ENCODE peak calls at places on chromosomes 16 and 17, in four cellular contexts. H is mucosa of descending colon, X is IMR-90, U is A549. O is an unnamed sample.

GRCh38 chr17:49898547-49899490 is 51.0 kb upstream of the TAC4 start:
- DNase-seq in H (peak), X (no peak), U (peak), O (no peak)

GRCh38 chr17:82463391-82463790 is 4.8 kb downstream of the NARF start:
- DNase-seq in H (no peak), X (no peak), U (no peak), O (no peak)

GRCh38 chr16:5056347-5056746 is 9.4 kb downstream of the C16orf89 start:
- DNase-seq in H (peak), X (no peak), U (no peak), O (peak)

GRCh38 chr16:47734987-47735594 is 274.0 kb downstream of the PHKB start:
- DNase-seq in H (peak), X (no peak), U (no peak), O (no peak)

GRCh38 chr16:26645629-26646028 is 421.1 kb upstream of the C16orf82 start:
- DNase-seq in H (peak), X (no peak), U (no peak), O (no peak)

GRCh38 chr17:77651983-77652382 is 306.5 kb upstream of the TNRC6C start:
- DNase-seq in H (no peak), X (no peak), U (no peak), O (peak)

GRCh38 chr17:29076087-29076486 is 33.1 kb downstream of the PIPOX start:
- DNase-seq in H (no peak), X (no peak), U (no peak), O (no peak)

GRCh38 chr17:47957591-47958490 is at the start of gene PRR15L:
- DNase-seq in H (peak), X (no peak), U (no peak), O (no peak)

GRCh38 chr17:60825351-60825750 is 147.7 kb downstream of the BCAS3 start:
- DNase-seq in H (no peak), X (no peak), U (no peak), O (no peak)

GRCh38 chr17:69450857-69451410 is 36.4 kb downstream of the MAP2K6 start:
- DNase-seq in H (no peak), X (no peak), U (no peak), O (no peak)

GRCh38 chr17:15000661-15001060 is 264.5 kb downstream of the PMP22 start:
- DNase-seq in H (no peak), X (no peak), U (no peak), O (no peak)

GRCh38 chr17:57955183-57955952 is at the start of gene CUEDC1:
- DNase-seq in H (peak), X (peak), U (peak), O (no peak)

GRCh38 chr17:76139261-76139752 is 1.7 kb downstream of the FOXJ1 start:
- DNase-seq in H (no peak), X (no peak), U (no peak), O (peak)

GRCh38 chr16:24051125-24051524 is 205.0 kb upstream of the CACNG3 start:
- DNase-seq in H (no peak), X (no peak), U (no peak), O (no peak)

GRCh38 chr16:84461504-84462295 is 42.8 kb downstream of the MEAK7 start:
- DNase-seq in H (no peak), X (no peak), U (no peak), O (peak)

GRCh38 chr17:3935140-3935542 is 18.9 kb upstream of the P2RX1 start:
- DNase-seq in H (peak), X (peak), U (peak), O (no peak)

GRCh38 chr17:50660887-50661345 is 26.2 kb downstream of the ABCC3 start:
- DNase-seq in H (no peak), X (no peak), U (no peak), O (no peak)

GRCh38 chr17:11736613-11737289 is 138.5 kb downstream of the DNAH9 start:
- DNase-seq in H (no peak), X (no peak), U (no peak), O (no peak)

GRCh38 chr16:74635303-74635702 is 28.4 kb upstream of the GLG1 start:
- DNase-seq in H (no peak), X (no peak), U (no peak), O (no peak)

GRCh38 chr16:86078121-86078600 is 179.2 kb downstream of the IRF8 start:
- DNase-seq in H (peak), X (no peak), U (no peak), O (peak)

GRCh38 chr16:25023541-25023940 is 8.4 kb upstream of the ARHGAP17 start:
- DNase-seq in H (no peak), X (no peak), U (no peak), O (no peak)

GRCh38 chr17:42459256-42459982 is 741 bp downstream of the ATP6V0A1 start:
- DNase-seq in H (peak), X (peak), U (peak), O (no peak)

GRCh38 chr16:27383511-27384243 is 18.3 kb upstream of the IL21R start:
- DNase-seq in H (no peak), X (no peak), U (no peak), O (no peak)

GRCh38 chr17:6456914-6457687 is 12.8 kb downstream of the PIMREG start:
- DNase-seq in H (peak), X (peak), U (peak), O (no peak)

GRCh38 chr17:10337976-10338375 is 34.8 kb downstream of the MYH13 start:
- DNase-seq in H (no peak), X (peak), U (no peak), O (no peak)

GRCh38 chr17:26809033-26809432 is 484.9 kb upstream of the WSB1 start:
- DNase-seq in H (no peak), X (peak), U (no peak), O (no peak)

GRCh38 chr16:50516890-50517289 is 31.3 kb upstream of the NKD1 start:
- DNase-seq in H (no peak), X (no peak), U (no peak), O (no peak)

DNA sequence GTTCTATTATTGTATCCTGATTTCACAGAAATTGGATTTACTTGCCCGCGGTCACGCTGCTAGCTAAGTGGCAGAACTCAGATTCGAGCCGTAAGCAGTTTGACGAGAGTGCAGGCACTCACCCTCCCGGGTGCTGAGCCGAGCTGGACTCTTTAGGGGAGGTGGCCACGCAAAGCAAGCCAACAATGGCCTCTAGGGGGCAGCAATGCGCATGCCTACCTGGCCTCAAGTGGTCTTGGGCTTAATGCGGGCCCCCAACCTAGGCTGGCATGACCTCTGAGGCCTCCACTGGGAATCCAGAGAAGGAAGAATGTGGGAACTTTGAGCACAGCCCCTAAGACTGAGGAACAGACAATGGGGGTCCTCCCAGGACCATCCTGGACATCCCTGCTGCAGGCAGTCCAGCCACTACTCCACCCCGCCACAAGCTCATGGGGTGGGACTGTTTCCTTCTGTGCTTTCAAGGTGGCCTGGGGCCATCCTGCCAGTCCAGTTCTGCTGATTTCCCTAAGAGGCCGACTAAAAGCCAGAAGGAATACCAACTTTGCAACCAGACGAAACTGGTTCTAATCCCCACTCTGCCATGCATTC is 276.5 kb downstream of the XYLT1 start:
- DNase-seq in H (peak), X (peak), U (no peak), O (no peak)
- TF ChIP-seq CTCF in H (peak), X (peak), U (peak), O (peak)

GRCh38 chr16:69485816-69486215 is 61.4 kb downstream of the CYB5B start:
- DNase-seq in H (no peak), X (no peak), U (no peak), O (no peak)
- TF ChIP-seq CTCF in H (no peak), X (no peak), U (no peak), O (no peak)

DNA sequence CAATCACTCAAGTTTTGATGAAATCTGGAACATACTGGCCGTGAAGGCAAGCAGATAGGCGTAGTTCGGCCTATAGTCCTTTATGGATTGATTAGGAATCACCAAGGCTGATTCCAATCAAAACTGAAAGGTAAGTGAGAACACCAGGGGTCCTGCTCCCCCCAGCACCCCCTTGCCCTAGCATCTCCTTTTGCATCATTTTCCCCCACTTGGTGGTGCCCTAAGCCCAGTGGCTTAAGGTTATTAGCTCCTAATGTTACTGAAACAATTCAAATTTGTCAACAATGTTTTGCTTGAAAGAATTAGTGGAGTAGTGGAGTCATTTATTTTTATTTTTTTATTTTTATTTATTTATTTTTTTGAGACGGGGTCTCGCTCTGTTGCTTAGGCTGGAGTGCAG is 4.9 kb downstream of the SLFN14 start:
- DNase-seq in H (no peak), X (no peak), U (no peak), O (no peak)
- TF ChIP-seq CTCF in H (no peak), X (peak), U (peak), O (peak)

GRCh38 chr16:704552-705380 is 835 bp downstream of the FBXL16 start:
- DNase-seq in H (no peak), X (no peak), U (no peak), O (no peak)
- TF ChIP-seq CTCF in H (no peak), X (no peak), U (no peak), O (no peak)

GRCh38 chr17:9125722-9126121 is 104.4 kb downstream of the NTN1 start:
- DNase-seq in H (no peak), X (no peak), U (no peak), O (peak)

GRCh38 chr17:9121186-9121820 is 100.0 kb downstream of the NTN1 start:
- DNase-seq in H (no peak), X (no peak), U (no peak), O (peak)

GRCh38 chr17:9124554-9124935 is 103.2 kb downstream of the NTN1 start:
- DNase-seq in H (no peak), X (no peak), U (no peak), O (peak)

GRCh38 chr17:9120471-9120870 is 99.2 kb downstream of the NTN1 start:
- DNase-seq in H (no peak), X (no peak), U (no peak), O (peak)

DNA sequence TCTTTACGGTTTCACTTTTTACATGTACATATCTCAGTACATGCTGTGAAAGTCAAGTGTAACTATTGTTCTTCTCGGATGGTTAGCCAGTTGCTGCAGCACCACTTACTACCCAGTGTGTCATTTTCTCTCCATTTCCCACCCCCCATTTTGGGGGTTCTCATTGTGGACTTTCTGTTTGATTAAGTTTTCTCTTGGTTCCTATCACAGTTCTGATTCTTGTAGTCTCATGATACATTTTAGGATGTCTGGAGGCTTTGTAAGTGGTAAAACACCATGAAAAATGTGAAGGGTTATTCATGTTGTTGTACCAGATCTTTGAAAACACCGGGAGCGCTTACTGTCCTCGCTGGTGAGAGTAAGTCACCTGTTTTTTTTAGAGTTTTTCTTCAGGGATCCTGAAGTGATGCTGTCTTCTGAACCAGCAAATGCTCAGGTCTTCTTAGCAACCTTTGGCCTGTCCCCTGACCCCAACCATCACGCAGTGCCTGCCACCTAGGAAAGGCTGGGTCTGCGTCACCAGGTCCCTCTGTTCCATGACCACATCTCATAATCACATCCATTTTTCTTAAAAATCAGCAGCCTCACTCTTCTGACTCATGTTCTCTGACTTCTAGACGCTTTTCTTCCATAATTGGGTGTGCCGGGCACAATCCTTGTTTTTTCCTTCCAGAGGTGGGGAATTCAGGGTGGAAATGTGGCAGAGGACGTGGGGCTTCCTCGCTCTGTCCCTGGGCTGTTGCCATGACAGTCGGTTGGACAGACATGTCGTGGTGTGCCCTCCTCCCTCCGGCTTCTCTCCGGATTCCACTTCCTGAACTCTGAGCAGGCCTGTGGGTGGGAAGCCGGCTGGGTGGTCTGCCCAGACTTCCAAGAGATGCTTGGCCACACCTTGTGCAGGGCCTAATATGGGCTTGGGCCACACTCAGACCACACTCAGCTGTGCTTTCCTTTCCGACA is 102.6 kb downstream of the NTN1 start:
- DNase-seq in H (no peak), X (no peak), U (no peak), O (peak)
- TF ChIP-seq CTCF in H (no peak), X (no peak), U (no peak), O (no peak)

GRCh38 chr17:37212184-37212583 is 163.6 kb upstream of the C17orf78 start:
- DNase-seq in H (no peak), X (no peak), U (no peak), O (no peak)
- TF ChIP-seq CTCF in H (no peak), X (peak), U (no peak), O (peak)

GRCh38 chr16:55465077-55465896 is 13.7 kb upstream of the MMP2 start:
- DNase-seq in H (peak), X (peak), U (peak), O (no peak)

GRCh38 chr16:55466209-55466608 is 12.8 kb upstream of the MMP2 start:
- DNase-seq in H (no peak), X (no peak), U (no peak), O (no peak)

GRCh38 chr16:55468352-55468990 is 10.5 kb upstream of the MMP2 start:
- DNase-seq in H (no peak), X (no peak), U (no peak), O (no peak)

GRCh38 chr16:55469821-55470532 is 9.0 kb upstream of the MMP2 start:
- DNase-seq in H (no peak), X (no peak), U (no peak), O (no peak)

DNA sequence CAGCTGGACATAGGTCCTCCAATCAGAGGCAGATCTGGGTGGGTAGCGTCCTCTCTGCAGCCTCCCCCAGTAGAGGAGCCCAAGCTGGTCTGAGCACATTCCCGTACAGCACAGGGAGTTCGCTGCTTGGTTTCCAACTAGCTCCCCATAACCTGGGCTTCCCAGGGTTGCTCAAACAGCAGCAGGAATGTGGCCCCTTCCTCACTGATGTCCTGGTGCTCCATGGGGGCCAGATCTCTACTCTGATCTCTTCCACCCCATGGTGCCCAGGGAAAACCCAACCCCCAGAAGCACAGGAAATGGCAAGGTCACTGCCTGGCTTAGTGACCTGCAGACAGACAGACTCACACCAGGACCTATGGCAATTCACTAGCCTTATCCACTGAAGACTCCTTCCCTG is 11.1 kb upstream of the MMP2 start:
- DNase-seq in H (no peak), X (no peak), U (no peak), O (no peak)
- TF ChIP-seq CTCF in H (no peak), X (no peak), U (no peak), O (no peak)